ENCODE peak calls at places on chromosome 18, in five cellular contexts. W is choroid plexus epithelial cell, T is cardiac fibroblast, O is ascending aorta, I is lower lobe of right lung. L is an unnamed sample.

GRCh38 chr18:38759457-38759856 is 1193.9 kb upstream of the CELF4 start:
- DNase-seq in W (no peak), T (no peak), O (no peak), I (no peak), L (no peak)

GRCh38 chr18:8706981-8707940 is 1.9 kb downstream of the MTCL1 start:
- DNase-seq in W (peak), T (peak), O (no peak), I (peak), L (no peak)

GRCh38 chr18:48004577-48004976 is 74.1 kb upstream of the SMAD2 start:
- DNase-seq in W (no peak), T (no peak), O (no peak), I (no peak), L (no peak)

GRCh38 chr18:1047406-1047805 is 142.7 kb downstream of the ADCYAP1 start:
- DNase-seq in W (no peak), T (peak), O (no peak), I (no peak), L (no peak)

GRCh38 chr18:64710105-64710861 is 561.4 kb upstream of the LINC00305 start:
- DNase-seq in W (no peak), T (no peak), O (no peak), I (no peak), L (no peak)

GRCh38 chr18:76064998-76065397 is 430.0 kb downstream of the ZNF516 start:
- DNase-seq in W (no peak), T (no peak), O (no peak), I (no peak), L (no peak)

GRCh38 chr18:58416704-58417683 is 211.9 kb downstream of the ALPK2 start:
- DNase-seq in W (peak), T (peak), O (no peak), I (no peak), L (no peak)

GRCh38 chr18:63138469-63139340 is 180.9 kb downstream of the BCL2 start:
- DNase-seq in W (peak), T (peak), O (no peak), I (no peak), L (no peak)

GRCh38 chr18:24543408-24544140 is 83.1 kb downstream of the HRH4 start:
- DNase-seq in W (no peak), T (no peak), O (no peak), I (no peak), L (no peak)

GRCh38 chr18:24544949-24545348 is 84.5 kb downstream of the HRH4 start:
- DNase-seq in W (no peak), T (no peak), O (no peak), I (no peak), L (no peak)

GRCh38 chr18:24540896-24541295 is 80.5 kb downstream of the HRH4 start:
- DNase-seq in W (no peak), T (no peak), O (no peak), I (no peak), L (no peak)

GRCh38 chr18:24546304-24546703 is 85.9 kb downstream of the HRH4 start:
- DNase-seq in W (peak), T (peak), O (no peak), I (no peak), L (no peak)

DNA sequence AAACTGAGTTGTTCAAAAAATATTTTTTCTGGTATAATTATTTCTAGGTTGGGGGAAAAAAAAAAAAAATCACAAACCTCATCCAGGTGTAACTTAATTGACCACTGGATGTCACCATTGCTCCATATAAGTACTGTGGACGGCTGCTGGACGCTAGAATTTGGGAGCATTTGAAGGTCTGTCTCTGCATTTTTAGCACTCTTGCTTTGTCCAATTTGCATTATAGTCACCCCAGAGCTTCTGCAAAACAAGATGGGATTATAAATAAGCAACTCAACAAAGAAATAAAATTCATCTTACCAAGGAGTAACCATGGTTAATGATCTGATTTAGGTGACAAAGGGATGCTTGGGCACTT is 83.7 kb downstream of the HRH4 start:
- DNase-seq in W (peak), T (peak), O (no peak), I (no peak), L (no peak)
- TF ChIP-seq CTCF in W (peak), T (no peak), O (no peak), I (peak), L (no peak)

GRCh38 chr18:42635378-42636048 is 480.0 kb downstream of the RIT2 start:
- DNase-seq in W (no peak), T (peak), O (no peak), I (no peak), L (no peak)
- TF ChIP-seq CTCF in W (peak), T (no peak), O (no peak), I (no peak), L (no peak)

GRCh38 chr18:37266290-37266689 is 299.3 kb downstream of the CELF4 start:
- DNase-seq in W (no peak), T (no peak), O (no peak), I (no peak), L (no peak)
- TF ChIP-seq CTCF in W (no peak), T (no peak), O (no peak), I (no peak), L (no peak)

GRCh38 chr18:36625386-36625785 is 203.4 kb downstream of the TPGS2 start:
- DNase-seq in W (no peak), T (no peak), O (no peak), I (no peak), L (no peak)
- TF ChIP-seq CTCF in W (no peak), T (no peak), O (no peak), I (no peak), L (no peak)

GRCh38 chr18:44458777-44459176 is 221.9 kb upstream of the SETBP1 start:
- DNase-seq in W (peak), T (peak), O (no peak), I (no peak), L (no peak)
- TF ChIP-seq CTCF in W (peak), T (peak), O (no peak), I (no peak), L (no peak)

L was measured in CD14-positive monocyte.